ENCODE peak calls at places on chromosomes 12 and 14, in ten cellular contexts. T, G, U, O, V, S, M, Q, J and F are unnamed samples.

GRCh38 chr12:7344831-7345230 is 41.0 kb downstream of the ACSM4 start:
- DNase-seq in T (no peak), G (no peak), U (no peak), O (no peak), V (no peak), S (no peak), M (no peak), Q (no peak), J (no peak), F (no peak)

GRCh38 chr12:12072064-12072760 is 1.5 kb downstream of the BCL2L14 start:
- DNase-seq in T (peak), G (no peak), U (no peak), O (no peak), V (no peak), S (no peak), M (no peak), Q (no peak), J (no peak), F (no peak)

GRCh38 chr14:70822706-70823185 is 13.4 kb upstream of the MAP3K9 start:
- DNase-seq in T (peak), G (no peak), U (no peak), O (peak), V (no peak), S (peak), M (no peak), Q (peak), J (no peak), F (peak)

GRCh38 chr12:104669851-104670337 is 213.1 kb downstream of the CHST11 start:
- DNase-seq in T (no peak), G (no peak), U (peak), O (no peak), V (no peak), S (no peak), M (no peak), Q (no peak), J (no peak), F (no peak)

GRCh38 chr12:101107032-101107763 is 102.8 kb downstream of the SLC5A8 start:
- DNase-seq in T (no peak), G (no peak), U (no peak), O (no peak), V (no peak), S (no peak), M (no peak), Q (no peak), J (no peak), F (no peak)

GRCh38 chr12:110222433-110222832 is 58.6 kb upstream of the ATP2A2 start:
- DNase-seq in T (no peak), G (no peak), U (no peak), O (no peak), V (no peak), S (no peak), M (no peak), Q (no peak), J (no peak), F (no peak)

GRCh38 chr12:57781241-57781640 is 1.3 kb upstream of the TSFM start:
- DNase-seq in T (no peak), G (no peak), U (no peak), O (no peak), V (no peak), S (no peak), M (no peak), Q (no peak), J (no peak), F (no peak)

GRCh38 chr12:613996-614726 is 49.1 kb downstream of the NINJ2 start:
- DNase-seq in T (no peak), G (no peak), U (no peak), O (peak), V (peak), S (peak), M (no peak), Q (peak), J (no peak), F (no peak)

GRCh38 chr12:81222841-81223595 is 145.1 kb downstream of the ACSS3 start:
- DNase-seq in T (no peak), G (peak), U (no peak), O (no peak), V (no peak), S (no peak), M (no peak), Q (no peak), J (no peak), F (no peak)